ENCODE peak calls at places on chromosomes 4 and X, in five cellular contexts. V, A, P, T and F are unnamed samples.
A peak's percentile ranks its signal among the peaks of the same experiment; 100 is the strongest.

GRCh38 chr4:184355111-184355604 is 119.2 kb downstream of the IRF2 start:
- DNase-seq in V (peak; percentile 19), A (peak; percentile 89), P (peak; percentile 98), T (peak; percentile 22), F (no peak)

GRCh38 chr4:100688368-100688767 is 170.5 kb upstream of the EMCN start:
- DNase-seq in V (no peak), A (no peak), P (no peak), T (no peak), F (no peak)

GRCh38 chrX:154430916-154431315 is 2.4 kb downstream of the ATP6AP1 start:
- DNase-seq in V (no peak), A (no peak), P (no peak), T (no peak), F (no peak)

GRCh38 chrX:15680401-15680800 is 15.8 kb upstream of the CLTRN start:
- DNase-seq in V (no peak), A (no peak), P (no peak), T (no peak), F (no peak)

GRCh38 chrX:14851526-14851925 is 21.3 kb downstream of the FANCB start:
- DNase-seq in V (no peak), A (no peak), P (no peak), T (no peak), F (no peak)

GRCh38 chrX:135543924-135544323 is 23.5 kb downstream of the INTS6L start:
- DNase-seq in V (peak; percentile 17), A (no peak), P (no peak), T (peak; percentile 52), F (peak; percentile 40)

GRCh38 chrX:17023670-17024069 is 77.2 kb downstream of the REPS2 start:
- DNase-seq in V (no peak), A (no peak), P (no peak), T (no peak), F (no peak)

GRCh38 chr4:101651778-101652177 is 138.8 kb upstream of the BANK1 start:
- DNase-seq in V (no peak), A (no peak), P (no peak), T (no peak), F (no peak)

GRCh38 chr4:188435381-188435780 is 296.1 kb downstream of the TRIML1 start:
- DNase-seq in V (no peak), A (no peak), P (no peak), T (no peak), F (no peak)

GRCh38 chrX:29435396-29435795 is 780.0 kb upstream of the MAGEB2 start:
- DNase-seq in V (no peak), A (no peak), P (peak; percentile 1), T (no peak), F (no peak)

GRCh38 chr4:85569730-85570299 is 94.9 kb downstream of the ARHGAP24 start:
- DNase-seq in V (no peak), A (no peak), P (no peak), T (no peak), F (no peak)

GRCh38 chr4:73341454-73341853 is 62.6 kb upstream of the ALB start:
- DNase-seq in V (peak; percentile 67), A (peak; percentile 85), P (peak; percentile 34), T (peak; percentile 53), F (peak; percentile 50)

GRCh38 chr4:69830529-69831269 is 29.2 kb downstream of the SULT1E1 start:
- DNase-seq in V (peak; percentile 18), A (peak; percentile 81), P (peak; percentile 64), T (no peak), F (no peak)

GRCh38 chrX:2650865-2651264 is 40.2 kb upstream of the CD99 start:
- DNase-seq in V (no peak), A (no peak), P (peak; percentile 86), T (no peak), F (no peak)

GRCh38 chrX:1452497-1453389 is at the start of gene ASMTL:
- DNase-seq in V (peak; percentile 100), A (peak; percentile 93), P (peak; percentile 99), T (peak; percentile 100), F (peak; percentile 100)

GRCh38 chr4:152640058-152640921 is 39.5 kb downstream of the TMEM154 start:
- DNase-seq in V (peak; percentile 20), A (no peak), P (peak; percentile 30), T (no peak), F (no peak)

GRCh38 chrX:140099221-140099620 is 133.9 kb upstream of the CXorf66 start:
- DNase-seq in V (no peak), A (no peak), P (no peak), T (no peak), F (no peak)

GRCh38 chr4:148065069-148065468 is 333.2 kb downstream of the ARHGAP10 start:
- DNase-seq in V (no peak), A (no peak), P (no peak), T (no peak), F (no peak)

GRCh38 chr4:71593306-71593705 is 190.6 kb downstream of the GC start:
- DNase-seq in V (no peak), A (no peak), P (no peak), T (no peak), F (no peak)

GRCh38 chr4:159451006-159451405 is 348.1 kb downstream of the RAPGEF2 start:
- DNase-seq in V (no peak), A (no peak), P (no peak), T (no peak), F (no peak)

GRCh38 chr4:102620697-102621497 is 119.7 kb downstream of the NFKB1 start:
- DNase-seq in V (peak; percentile 82), A (peak; percentile 92), P (peak; percentile 67), T (no peak), F (no peak)

GRCh38 chrX:14922437-14922836 is 49.2 kb downstream of the MOSPD2 start:
- DNase-seq in V (no peak), A (no peak), P (no peak), T (no peak), F (no peak)

GRCh38 chr4:132572210-132572609 is 576.9 kb upstream of the PCDH10 start:
- DNase-seq in V (peak; percentile 17), A (no peak), P (peak; percentile 33), T (no peak), F (no peak)

GRCh38 chrX:77442728-77443127 is 4.5 kb upstream of the FGF16 start:
- DNase-seq in V (peak; percentile 34), A (peak; percentile 1), P (peak; percentile 96), T (no peak), F (no peak)

GRCh38 chr4:2817136-2817535 is 24.3 kb downstream of the SH3BP2 start:
- DNase-seq in V (no peak), A (no peak), P (no peak), T (no peak), F (no peak)

DNA sequence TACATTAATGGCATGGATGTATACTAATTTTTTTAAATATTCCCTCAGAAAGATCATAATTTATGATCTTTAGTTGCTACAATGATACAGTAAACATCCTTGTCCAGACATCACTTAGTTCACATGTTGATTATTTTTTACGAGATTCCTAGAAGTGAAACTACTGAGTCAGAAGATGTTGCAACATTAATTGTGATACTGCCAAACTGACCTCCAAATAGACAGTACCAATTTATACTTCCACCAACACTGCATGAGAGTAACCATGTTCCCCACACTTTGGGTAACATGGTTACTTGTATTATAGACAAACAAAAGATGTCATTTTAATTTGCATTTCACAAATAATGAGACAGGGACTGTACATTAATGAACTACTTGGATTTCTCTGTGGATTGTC is 19.6 kb downstream of the RCHY1 start:
- DNase-seq in V (no peak), A (no peak), P (no peak), T (no peak), F (no peak)
- TF ChIP-seq JUN in V (no peak), A (no peak), P (no peak), T (no peak), F (no peak)

DNA sequence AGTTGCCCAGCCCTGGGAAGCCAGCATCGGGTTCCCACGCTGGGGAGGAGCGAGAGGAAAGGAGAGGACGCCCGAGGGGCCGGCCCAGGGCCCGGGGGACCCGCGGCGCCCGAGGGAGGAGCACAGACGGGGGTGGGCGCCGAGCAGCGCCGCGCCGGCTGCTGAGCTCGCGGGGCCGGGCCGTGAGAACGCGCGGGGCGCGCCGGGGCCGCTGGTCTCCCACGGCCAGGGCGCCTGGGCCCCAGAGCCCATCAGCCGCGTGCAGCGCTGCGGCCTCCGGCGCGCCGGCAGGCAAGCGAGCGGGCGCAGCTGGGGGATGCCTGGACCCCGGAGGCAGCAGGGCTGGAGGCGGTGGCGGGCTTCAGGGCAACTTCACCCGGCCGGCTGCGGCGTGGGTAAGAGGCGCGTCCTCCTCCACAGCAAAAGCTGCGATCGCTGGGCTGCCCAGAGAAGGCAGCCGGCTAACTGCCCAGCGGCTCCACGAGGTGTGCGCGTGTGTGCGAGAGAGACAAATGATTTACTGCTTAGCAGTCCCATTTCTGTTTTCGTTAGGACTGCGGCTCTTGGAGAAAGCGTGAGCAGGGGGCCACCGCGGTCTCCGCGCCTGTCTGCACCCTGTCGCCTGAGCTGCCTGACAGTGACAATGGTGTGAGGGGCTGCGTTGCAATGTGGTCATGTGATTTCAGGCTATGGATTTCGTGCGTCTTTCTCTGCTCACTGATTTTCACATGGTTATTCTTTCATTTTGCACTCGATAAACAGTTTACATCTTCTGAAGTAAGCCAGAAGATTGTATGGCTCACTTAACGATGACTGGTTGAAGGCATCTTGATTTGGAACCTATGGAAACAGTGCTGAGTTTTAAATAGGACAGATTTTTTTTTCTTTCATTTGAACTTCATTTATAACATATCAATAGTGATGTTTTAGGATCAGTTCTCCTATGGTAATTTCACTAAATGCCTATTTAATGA is 1.2 kb downstream of the GUCY1A1 start:
- DNase-seq in V (peak; percentile 1), A (no peak), P (peak; percentile 66), T (peak; percentile 69), F (peak; percentile 42)
- TF ChIP-seq JUN in V (no peak), A (no peak), P (no peak), T (no peak), F (no peak)

GRCh38 chr4:83753260-83753659 is 217.4 kb downstream of the GPAT3 start:
- DNase-seq in V (no peak), A (no peak), P (no peak), T (no peak), F (no peak)
- TF ChIP-seq JUN in V (no peak), A (no peak), P (no peak), T (no peak), F (no peak)

GRCh38 chrX:108068121-108068520 is 23.2 kb downstream of the PSMD10 start:
- DNase-seq in V (no peak), A (no peak), P (no peak), T (no peak), F (no peak)

GRCh38 chrX:108072746-108073145 is 18.6 kb downstream of the PSMD10 start:
- DNase-seq in V (no peak), A (no peak), P (peak; percentile 4), T (no peak), F (no peak)

GRCh38 chrX:108070891-108071290 is 20.5 kb downstream of the PSMD10 start:
- DNase-seq in V (peak; percentile 10), A (no peak), P (peak; percentile 29), T (no peak), F (no peak)

DNA sequence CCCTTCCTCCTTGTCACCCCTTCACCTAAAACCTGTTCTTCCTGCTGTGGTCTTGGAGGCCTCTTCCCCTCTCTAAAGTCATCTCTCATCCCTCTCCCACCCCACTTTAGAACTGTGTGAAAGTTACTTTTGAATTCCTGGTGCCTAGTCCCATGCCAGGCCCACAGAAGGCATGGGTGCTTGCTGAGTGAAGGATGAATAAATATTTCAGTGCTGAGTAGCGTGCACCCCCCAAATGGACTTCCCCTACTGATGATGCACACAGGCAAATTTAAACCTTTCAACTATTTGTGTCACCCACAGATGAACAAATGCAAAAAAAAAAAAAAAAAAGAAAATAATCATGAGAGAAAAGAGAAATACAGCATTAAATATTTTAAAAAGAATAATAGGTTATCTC is 19.8 kb downstream of the PSMD10 start:
- DNase-seq in V (no peak), A (no peak), P (peak; percentile 5), T (no peak), F (no peak)
- TF ChIP-seq JUN in V (no peak), A (no peak), P (no peak), T (no peak), F (no peak)